ENCODE peak calls at places on chromosomes 1 and 21, in six cellular contexts. B is body of pancreas, Q is PC-9, X is left lung, F is right cardiac atrium, M is retina. O is an unnamed sample.

GRCh38 chr1:95353185-95353584 is 119.2 kb downstream of the RWDD3 start:
- DNase-seq in Q (no peak), M (no peak), F (no peak), B (no peak), X (no peak), O (no peak)

GRCh38 chr1:36411674-36412648 is 14.3 kb upstream of the LSM10 start:
- DNase-seq in B (no peak), M (no peak), F (no peak), X (no peak), Q (no peak), O (peak; percentile 16)

GRCh38 chr1:12543747-12544146 is 74.3 kb downstream of the DHRS3 start:
- DNase-seq in Q (no peak), F (no peak), M (no peak), X (no peak), B (no peak), O (no peak)

GRCh38 chr1:156746716-156747631 is 4.5 kb downstream of the HDGF start:
- DNase-seq in M (peak; percentile 90), B (peak; percentile 94), Q (peak; percentile 96), F (peak; percentile 98), X (peak; percentile 93), O (peak; percentile 94)

GRCh38 chr1:39850606-39851216 is 32.6 kb downstream of the TRIT1 start:
- DNase-seq in F (no peak), X (no peak), B (no peak), Q (no peak), M (no peak), O (no peak)

GRCh38 chr1:247088967-247089366 is 10.4 kb upstream of the ZNF670 start:
- DNase-seq in Q (no peak), M (no peak), B (no peak), X (no peak), F (no peak), O (no peak)

GRCh38 chr1:153390938-153391710 is at the start of gene S100A8:
- DNase-seq in Q (peak; percentile 13), X (peak; percentile 74), M (no peak), B (no peak), F (peak; percentile 89), O (no peak)

GRCh38 chr1:62585481-62586155 is 11.7 kb upstream of the ANGPTL3 start:
- DNase-seq in M (no peak), F (no peak), Q (no peak), X (no peak), B (no peak), O (no peak)

GRCh38 chr1:55039342-55040082 is at the start of gene PCSK9:
- DNase-seq in F (no peak), X (peak; percentile 59), M (peak; percentile 83), Q (peak; percentile 75), B (peak; percentile 47), O (peak; percentile 73)

GRCh38 chr21:32844653-32845443 is 73.3 kb upstream of the PAXBP1 start:
- DNase-seq in M (peak; percentile 66), F (no peak), Q (no peak), X (no peak), B (no peak), O (peak; percentile 44)

GRCh38 chr1:47593001-47593568 is 155.2 kb downstream of the FOXD2 start:
- DNase-seq in M (peak; percentile 78), X (no peak), B (no peak), F (no peak), Q (no peak), O (peak; percentile 81)

GRCh38 chr1:175839678-175840669 is 96.6 kb upstream of the TNR start:
- DNase-seq in X (no peak), B (no peak), M (no peak), F (no peak), Q (no peak), O (no peak)

GRCh38 chr1:246515390-246516005 is 8.4 kb upstream of the SMYD3 start:
- DNase-seq in Q (no peak), B (no peak), X (no peak), M (no peak), F (no peak), O (no peak)

GRCh38 chr1:204151562-204152309 is at the start of gene ETNK2:
- DNase-seq in X (peak; percentile 66), F (peak; percentile 88), Q (peak; percentile 77), M (peak; percentile 86), B (peak; percentile 61), O (peak; percentile 84)

GRCh38 chr1:211813590-211813989 is 17.0 kb downstream of the LPGAT1 start:
- DNase-seq in Q (peak; percentile 7), B (peak; percentile 70), X (no peak), M (no peak), F (peak; percentile 84), O (no peak)

GRCh38 chr1:234597894-234598293 is 12.1 kb downstream of the IRF2BP2 start:
- DNase-seq in F (peak; percentile 72), B (peak; percentile 61), Q (no peak), X (no peak), M (no peak), O (peak; percentile 56)

GRCh38 chr1:28301368-28302174 is 27.3 kb upstream of the MED18 start:
- DNase-seq in M (no peak), B (no peak), F (no peak), Q (peak; percentile 12), X (no peak), O (no peak)

GRCh38 chr1:220189750-220190347 is 82.4 kb downstream of the RAB3GAP2 start:
- DNase-seq in F (no peak), B (no peak), X (no peak), M (peak; percentile 3), Q (no peak), O (peak; percentile 5)

GRCh38 chr1:234617135-234617985 is 7.4 kb upstream of the IRF2BP2 start:
- DNase-seq in B (no peak), M (no peak), F (no peak), X (no peak), Q (no peak), O (no peak)

GRCh38 chr1:234721476-234722266 is 111.7 kb upstream of the IRF2BP2 start:
- DNase-seq in M (peak; percentile 54), B (peak; percentile 63), F (peak; percentile 90), X (no peak), Q (no peak), O (no peak)

GRCh38 chr1:30627994-30628393 is 95.4 kb downstream of the MATN1 start:
- DNase-seq in F (no peak), M (no peak), B (no peak), X (no peak), Q (no peak), O (no peak)

GRCh38 chr1:237103021-237103420 is 61.0 kb downstream of the RYR2 start:
- DNase-seq in Q (no peak), F (no peak), B (no peak), M (no peak), X (no peak), O (no peak)

GRCh38 chr1:94070746-94071318 is 50.1 kb downstream of the ABCA4 start:
- DNase-seq in Q (no peak), M (no peak), B (no peak), X (no peak), F (no peak), O (no peak)

GRCh38 chr1:16065197-16065576 is 8.3 kb downstream of the FAM131C start:
- DNase-seq in F (no peak), B (no peak), M (no peak), Q (no peak), X (no peak), O (peak; percentile 50)

GRCh38 chr1:77014396-77014795 is 147.1 kb downstream of the ST6GALNAC5 start:
- DNase-seq in M (peak; percentile 61), Q (no peak), B (no peak), F (no peak), X (no peak), O (no peak)

GRCh38 chr1:3778590-3779264 is 6.2 kb downstream of the SMIM1 start:
- DNase-seq in Q (no peak), X (no peak), B (no peak), M (no peak), F (peak; percentile 74), O (no peak)

GRCh38 chr1:105533996-105534395 is 1522.5 kb upstream of the PRMT6 start:
- DNase-seq in M (no peak), X (no peak), B (no peak), F (no peak), Q (no peak), O (no peak)

GRCh38 chr1:28815533-28815932 is 3.6 kb downstream of the OPRD1 start:
- DNase-seq in F (no peak), Q (no peak), M (peak; percentile 28), B (no peak), X (no peak), O (peak; percentile 29)

O was measured in neural progenitor cell.